ENCODE peak calls at places on chromosomes 5 and 9, in nine cellular contexts. N is small intestine; E is IMR-90; F is CD8-positive, alpha-beta memory T cell; I is effector memory CD4-positive, alpha-beta T cell; R is ovary; X is neural progenitor cell; O is vagina; Z is HepG2. V is an unnamed sample. For H3K4me1, the result is how much of the 10 kb centered on the place peaks cover.

GRCh38 chr9:75451505-75451904 is 363.2 kb downstream of the OSTF1 start:
- DNase-seq in N (no peak), E (no peak), F (no peak), I (no peak), R (no peak), X (no peak), O (no peak), Z (no peak), V (no peak)

GRCh38 chr5:169229342-169229892 is 71.5 kb downstream of the SLIT3 start:
- DNase-seq in N (no peak), E (no peak), F (no peak), I (no peak), R (no peak), X (no peak), O (no peak), Z (no peak), V (no peak)

GRCh38 chr9:35114921-35115341 is 731 bp downstream of the ATOSB start:
- DNase-seq in N (peak), E (no peak), F (no peak), I (no peak), R (no peak), X (peak), O (no peak), Z (no peak), V (peak)

GRCh38 chr5:58325950-58326500 is 133.9 kb downstream of the PLK2 start:
- DNase-seq in N (no peak), E (no peak), F (no peak), I (no peak), R (no peak), X (no peak), O (no peak), Z (no peak), V (no peak)

GRCh38 chr5:107331882-107332281 is 338.9 kb downstream of the EFNA5 start:
- DNase-seq in N (peak), E (no peak), F (no peak), I (no peak), R (no peak), X (no peak), O (no peak), Z (no peak), V (peak)

GRCh38 chr5:52915176-52915875 is 73.8 kb upstream of the ITGA2 start:
- DNase-seq in N (peak), E (peak), F (peak), I (peak), R (peak), X (peak), O (no peak), Z (peak), V (peak)

GRCh38 chr5:115461093-115461492 is 83.5 kb downstream of the FEM1C start:
- DNase-seq in N (no peak), E (no peak), F (no peak), I (no peak), R (no peak), X (no peak), O (no peak), Z (no peak), V (peak)

GRCh38 chr9:136351237-136351800 is 12.2 kb downstream of the DNLZ start:
- DNase-seq in N (no peak), E (no peak), F (no peak), I (no peak), R (no peak), X (no peak), O (no peak), Z (no peak), V (no peak)

GRCh38 chr9:125888220-125888619 is 141.0 kb downstream of the PBX3 start:
- DNase-seq in N (no peak), E (peak), F (no peak), I (no peak), R (no peak), X (peak), O (no peak), Z (no peak), V (peak)

GRCh38 chr9:79477955-79478751 is 93.6 kb upstream of the TLE4 start:
- DNase-seq in N (no peak), E (peak), F (no peak), I (no peak), R (no peak), X (peak), O (no peak), Z (peak), V (peak)

GRCh38 chr5:158209219-158209908 is 350.4 kb upstream of the CLINT1 start:
- DNase-seq in N (no peak), E (no peak), F (no peak), I (no peak), R (no peak), X (no peak), O (no peak), Z (no peak), V (no peak)

GRCh38 chr9:124776952-124777645 is at the start of gene OLFML2A:
- DNase-seq in N (no peak), E (no peak), F (no peak), I (no peak), R (peak), X (peak), O (no peak), Z (no peak), V (no peak)

GRCh38 chr5:157204765-157205164 is 24.1 kb downstream of the ITK start:
- DNase-seq in N (no peak), E (no peak), F (no peak), I (no peak), R (no peak), X (no peak), O (no peak), Z (no peak), V (no peak)

GRCh38 chr5:93607367-93608258 is 24.6 kb downstream of the NR2F1 start:
- DNase-seq in N (peak), E (peak), F (no peak), I (no peak), R (peak), X (peak), O (no peak), Z (peak), V (peak)

GRCh38 chr5:82835488-82835887 is 241.7 kb downstream of the TMEM167A start:
- DNase-seq in N (no peak), E (no peak), F (no peak), I (no peak), R (no peak), X (no peak), O (no peak), Z (no peak), V (no peak)

GRCh38 chr9:136664000-136664798 is 1.5 kb downstream of the EGFL7 start:
- DNase-seq in N (no peak), E (no peak), F (no peak), I (no peak), R (no peak), X (no peak), O (no peak), Z (no peak), V (no peak)

GRCh38 chr9:91285729-91286353 is 75.9 kb downstream of the AUH start:
- DNase-seq in N (peak), E (peak), F (no peak), I (no peak), R (no peak), X (no peak), O (no peak), Z (no peak), V (no peak)

GRCh38 chr9:127968717-127969383 is 11.9 kb downstream of the EEIG1 start:
- DNase-seq in N (peak), E (peak), F (no peak), I (no peak), R (peak), X (no peak), O (no peak), Z (no peak), V (no peak)

GRCh38 chr5:151699071-151699901 is 12.6 kb upstream of the SPARC start:
- DNase-seq in N (peak), E (peak), F (no peak), I (no peak), R (peak), X (no peak), O (no peak), Z (peak), V (no peak)

GRCh38 chr9:88202321-88202720 is 64.0 kb upstream of the SPATA31C2 start:
- DNase-seq in N (no peak), E (no peak), F (no peak), I (no peak), R (no peak), X (no peak), O (no peak), Z (no peak), V (no peak)

GRCh38 chr9:124593080-124594058 is 86.2 kb upstream of the NR5A1 start:
- DNase-seq in N (no peak), E (peak), F (no peak), I (no peak), R (no peak), X (peak), O (no peak), Z (no peak), V (peak)

GRCh38 chr9:79694676-79695400 is 123.1 kb downstream of the TLE4 start:
- DNase-seq in N (no peak), E (peak), F (no peak), I (no peak), R (no peak), X (peak), O (no peak), Z (no peak), V (no peak)

GRCh38 chr5:173916233-173916632 is 28.1 kb downstream of the CPEB4 start:
- DNase-seq in N (no peak), E (no peak), F (no peak), I (no peak), R (no peak), X (no peak), O (no peak), Z (no peak), V (no peak)

GRCh38 chr9:124347206-124347967 is 67.9 kb downstream of the PSMB7 start:
- DNase-seq in N (no peak), E (no peak), F (no peak), I (no peak), R (peak), X (no peak), O (no peak), Z (no peak), V (no peak)

GRCh38 chr9:94140791-94141790 is 56.8 kb downstream of the PTPDC1 start:
- DNase-seq in N (no peak), E (no peak), F (no peak), I (no peak), R (peak), X (no peak), O (no peak), Z (no peak), V (no peak)

GRCh38 chr5:131356619-131357018 is 92.8 kb downstream of the CDC42SE2 start:
- DNase-seq in N (no peak), E (no peak), F (no peak), I (no peak), R (no peak), X (no peak), O (no peak), Z (no peak), V (no peak)

GRCh38 chr5:56552612-56553268 is 262.6 kb upstream of the MAP3K1 start:
- DNase-seq in N (no peak), E (peak), F (no peak), I (no peak), R (no peak), X (no peak), O (no peak), Z (no peak), V (no peak)

GRCh38 chr5:68343421-68343826 is 127.9 kb downstream of the PIK3R1 start:
- DNase-seq in N (peak), E (peak), F (no peak), I (no peak), R (no peak), X (no peak), O (no peak), Z (no peak), V (peak)

GRCh38 chr9:95268681-95269080 is 48.8 kb downstream of the FANCC start:
- DNase-seq in N (peak), E (peak), F (no peak), I (no peak), R (no peak), X (peak), O (no peak), Z (peak), V (peak)

GRCh38 chr9:133711428-133712220 is 26.5 kb downstream of the SARDH start:
- DNase-seq in N (no peak), E (peak), F (no peak), I (no peak), R (peak), X (no peak), O (no peak), Z (no peak), V (peak)

GRCh38 chr9:7935666-7936065 is 136.1 kb upstream of the DMAC1 start:
- DNase-seq in N (peak), E (no peak), F (no peak), I (no peak), R (no peak), X (no peak), O (no peak), Z (no peak), V (no peak)

GRCh38 chr5:101393795-101394450 is 490.8 kb upstream of the ST8SIA4 start:
- DNase-seq in N (no peak), E (peak), F (no peak), I (no peak), R (no peak), X (no peak), O (no peak), Z (no peak), V (no peak)

GRCh38 chr5:17315710-17316221 is 98.3 kb downstream of the BASP1 start:
- DNase-seq in N (no peak), E (peak), F (no peak), I (no peak), R (no peak), X (no peak), O (no peak), Z (no peak), V (peak)

GRCh38 chr5:88892669-88893068 is 9.7 kb upstream of the MEF2C start:
- DNase-seq in N (no peak), E (no peak), F (no peak), I (no peak), R (no peak), X (peak), O (no peak), Z (no peak), V (no peak)

GRCh38 chr9:95206143-95206542 is 111.4 kb downstream of the FANCC start:
- DNase-seq in N (no peak), E (peak), F (no peak), I (no peak), R (no peak), X (no peak), O (no peak), Z (no peak), V (no peak)

GRCh38 chr9:121718501-121718900 is 67.1 kb downstream of the DAB2IP start:
- DNase-seq in N (no peak), E (no peak), F (no peak), I (no peak), R (no peak), X (no peak), O (no peak), Z (no peak), V (no peak)

GRCh38 chr9:121720992-121721350 is 69.5 kb downstream of the DAB2IP start:
- DNase-seq in N (no peak), E (no peak), F (no peak), I (no peak), R (no peak), X (no peak), O (no peak), Z (no peak), V (no peak)

GRCh38 chr9:121720311-121720991 is 69.0 kb downstream of the DAB2IP start:
- DNase-seq in N (peak), E (no peak), F (no peak), I (no peak), R (no peak), X (no peak), O (no peak), Z (no peak), V (no peak)

GRCh38 chr9:121717141-121717749 is 65.8 kb downstream of the DAB2IP start:
- DNase-seq in N (no peak), E (no peak), F (no peak), I (no peak), R (no peak), X (no peak), O (no peak), Z (no peak), V (no peak)

DNA sequence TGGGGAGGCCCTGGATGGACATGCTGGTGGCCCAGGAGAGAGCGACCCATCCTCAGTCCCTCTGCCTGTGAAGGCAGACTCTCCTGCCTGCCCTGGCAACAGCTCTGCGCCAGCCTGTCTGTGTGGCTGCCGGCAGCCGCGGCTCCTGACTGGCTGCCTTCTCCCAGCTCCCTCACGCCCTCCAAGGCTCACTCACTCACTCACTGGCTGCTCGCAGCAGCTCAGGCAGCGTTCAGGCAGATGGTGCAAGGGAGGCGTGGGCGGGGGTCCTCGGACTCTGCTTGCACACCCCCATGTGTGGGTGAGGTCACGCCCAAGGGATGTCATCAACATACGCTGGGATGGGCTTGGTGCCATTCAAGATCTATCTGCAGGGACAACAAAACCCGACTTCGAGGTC is 66.6 kb downstream of the DAB2IP start:
- DNase-seq in N (no peak), E (peak), F (no peak), I (no peak), R (peak), X (peak), O (no peak), Z (no peak), V (peak)
- H3K4me1 ChIP-seq in N (under half), E (half or more), F (under half), I (under half), R (under half), X (under half), O (half or more), Z (under half), V (under half)

GRCh38 chr5:163770625-163771024 is 265.2 kb downstream of the MAT2B start:
- DNase-seq in N (no peak), E (no peak), F (no peak), I (no peak), R (no peak), X (no peak), O (no peak), Z (no peak), V (no peak)

DNA sequence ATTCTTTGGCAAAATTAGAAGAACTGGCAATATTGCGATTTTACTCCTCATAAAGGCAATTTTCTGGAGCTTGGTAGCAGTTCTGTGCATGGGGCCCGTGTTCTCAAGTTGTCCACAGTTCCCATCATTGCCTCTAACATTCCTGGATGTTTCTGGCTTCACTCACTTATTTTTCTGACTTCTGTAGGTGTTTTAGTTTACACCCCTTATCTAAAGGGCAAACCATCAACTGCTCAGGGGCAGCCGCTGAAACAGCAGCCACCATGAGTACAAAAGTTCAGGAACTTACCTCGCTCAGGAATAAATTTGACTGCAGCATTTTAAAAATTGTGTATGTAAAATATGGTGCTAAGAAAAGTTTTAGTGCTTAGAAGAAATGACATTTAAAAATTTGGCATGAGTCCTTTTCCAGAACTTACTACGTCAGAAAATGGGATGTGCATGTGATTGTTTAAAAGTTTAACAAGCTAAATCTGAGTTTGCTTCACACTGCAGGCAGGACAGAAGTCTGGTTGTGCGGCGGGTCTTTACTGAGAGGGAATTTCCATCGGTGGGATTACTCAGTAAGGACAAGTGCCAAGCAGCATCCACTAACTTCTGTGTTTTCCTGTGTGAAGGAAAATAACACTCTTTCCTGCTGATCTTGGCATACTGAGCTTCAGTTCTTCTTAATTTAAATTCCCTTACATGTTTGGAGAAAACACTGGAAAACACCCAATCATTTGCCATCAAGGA is 261.7 kb downstream of the MAT2B start:
- DNase-seq in N (no peak), E (no peak), F (no peak), I (no peak), R (no peak), X (no peak), O (no peak), Z (no peak), V (no peak)
- H3K4me1 ChIP-seq in N (under half), E (under half), F (under half), I (under half), R (under half), X (under half), O (under half), Z (under half), V (under half)

GRCh38 chr5:14158890-14159666 is 15.9 kb downstream of the TRIO start:
- DNase-seq in N (no peak), E (no peak), F (no peak), I (no peak), R (no peak), X (no peak), O (no peak), Z (no peak), V (no peak)

GRCh38 chr5:14157494-14157782 is 14.3 kb downstream of the TRIO start:
- DNase-seq in N (no peak), E (no peak), F (no peak), I (no peak), R (no peak), X (no peak), O (no peak), Z (no peak), V (no peak)

GRCh38 chr5:14155730-14156129 is 12.6 kb downstream of the TRIO start:
- DNase-seq in N (no peak), E (no peak), F (no peak), I (no peak), R (no peak), X (no peak), O (no peak), Z (no peak), V (no peak)

GRCh38 chr5:14155075-14155474 is 11.9 kb downstream of the TRIO start:
- DNase-seq in N (no peak), E (no peak), F (no peak), I (no peak), R (no peak), X (no peak), O (no peak), Z (no peak), V (no peak)

DNA sequence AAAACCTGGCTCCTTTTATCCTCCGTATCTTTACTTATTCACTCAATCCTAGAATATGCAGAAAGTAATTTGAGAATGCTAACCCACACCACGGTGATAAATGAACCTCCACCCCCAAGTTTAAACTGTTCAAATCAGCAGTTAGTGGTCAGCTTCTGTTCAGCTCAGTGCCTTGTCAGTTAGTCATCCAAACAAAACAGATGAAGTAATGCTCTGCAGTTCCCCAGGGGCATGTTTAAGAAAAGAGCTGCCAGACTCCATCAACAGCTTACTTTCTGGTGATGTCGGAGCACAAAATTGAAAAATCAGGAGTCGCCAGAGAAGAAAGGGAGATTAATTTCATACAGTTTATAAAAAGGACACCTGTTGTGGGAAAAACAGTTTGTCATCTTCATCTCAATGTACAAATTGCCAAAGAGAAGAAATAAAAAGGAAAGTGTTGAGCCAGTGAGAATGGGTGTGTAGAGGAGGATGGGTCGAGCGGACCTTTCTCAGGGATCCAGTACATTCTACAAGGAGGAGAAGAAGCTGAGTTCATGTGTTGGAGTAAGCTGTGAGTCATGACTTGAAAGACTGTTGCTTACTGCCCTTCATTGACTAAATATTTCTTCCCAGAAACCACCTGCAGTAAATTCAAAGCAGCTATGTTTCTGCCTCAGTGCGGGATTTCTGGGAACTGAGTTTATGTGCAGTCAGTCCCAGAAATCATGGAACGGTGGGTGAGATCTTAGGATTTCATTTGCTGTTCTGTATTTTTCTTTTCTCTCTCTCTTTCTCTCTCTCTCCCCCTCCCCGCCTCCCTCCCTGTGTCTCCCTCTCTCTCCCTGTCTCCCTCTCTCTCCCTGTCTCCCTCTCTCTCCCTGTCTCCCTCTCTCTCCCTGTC is 13.7 kb downstream of the TRIO start:
- DNase-seq in N (no peak), E (peak), F (no peak), I (no peak), R (no peak), X (no peak), O (no peak), Z (peak), V (peak)
- H3K4me1 ChIP-seq in N (under half), E (under half), F (under half), I (under half), R (under half), X (under half), O (under half), Z (half or more), V (under half)

GRCh38 chr5:142806769-142807377 is 36.7 kb downstream of the ARHGAP26 start:
- DNase-seq in N (no peak), E (no peak), F (no peak), I (no peak), R (no peak), X (no peak), O (no peak), Z (peak), V (peak)
- H3K4me1 ChIP-seq in N (under half), E (under half), F (under half), I (under half), R (under half), X (under half), O (under half), Z (half or more), V (under half)

V was measured in cardiac muscle cell.